ENCODE peak calls at places on chromosomes 3 and 15, in six cellular contexts. Z is uterus, W is brain pericyte, E is hippocampal formation, S is renal cortical epithelial cell, C is OCI-M1. M is an unnamed sample.

GRCh38 chr15:92071030-92071644 is 217.6 kb downstream of the SLCO3A1 start:
- DNase-seq in S (peak; percentile 50), C (no peak), Z (no peak), E (no peak), W (no peak), M (no peak)

GRCh38 chr3:136844726-136845125 is 17.3 kb upstream of the NCK1 start:
- DNase-seq in E (no peak), S (no peak), C (no peak), Z (no peak), W (no peak), M (no peak)

GRCh38 chr3:177263615-177264365 is 66.5 kb upstream of the TBL1XR1 start:
- DNase-seq in W (no peak), Z (no peak), C (peak; percentile 50), S (peak; percentile 46), E (no peak), M (no peak)

GRCh38 chr15:74783808-74784175 is 1.9 kb downstream of the CSK start:
- DNase-seq in W (no peak), E (no peak), Z (no peak), S (no peak), C (peak; percentile 48), M (no peak)

GRCh38 chr15:27091270-27091940 is 120.4 kb downstream of the GABRG3 start:
- DNase-seq in C (no peak), E (no peak), W (no peak), S (no peak), Z (no peak), M (no peak)

GRCh38 chr15:68410466-68411200 is 21.3 kb downstream of the ITGA11 start:
- DNase-seq in W (no peak), Z (peak; percentile 13), E (no peak), S (no peak), C (no peak), M (peak; percentile 28)

GRCh38 chr15:67762610-67763368 is 62.5 kb upstream of the SKOR1 start:
- DNase-seq in S (peak; percentile 49), W (no peak), C (no peak), E (no peak), Z (no peak), M (no peak)

GRCh38 chr3:58998476-58999117 is 51.2 kb downstream of the CFAP20DC start:
- DNase-seq in E (no peak), C (peak; percentile 86), S (peak; percentile 99), W (peak; percentile 16), Z (no peak), M (no peak)

GRCh38 chr3:189142527-189142926 is 29.2 kb upstream of the TPRG1 start:
- DNase-seq in Z (no peak), E (no peak), W (no peak), C (no peak), S (no peak), M (no peak)

GRCh38 chr3:107668398-107668797 is 145.6 kb downstream of the BBX start:
- DNase-seq in W (no peak), E (no peak), Z (no peak), C (no peak), S (no peak), M (no peak)

GRCh38 chr3:196563721-196564225 is 4.6 kb downstream of the WDR53 start:
- DNase-seq in W (no peak), Z (no peak), S (peak; percentile 58), C (no peak), E (no peak), M (no peak)

GRCh38 chr3:176430244-176430893 is 766.9 kb downstream of the TBL1XR1 start:
- DNase-seq in Z (no peak), S (peak; percentile 50), C (peak; percentile 47), E (peak; percentile 65), W (peak; percentile 20), M (no peak)

GRCh38 chr3:74314696-74315095 is 299.8 kb downstream of the CNTN3 start:
- DNase-seq in Z (no peak), W (no peak), C (no peak), E (no peak), S (no peak), M (no peak)

GRCh38 chr15:59741274-59741906 is 52.3 kb upstream of the BNIP2 start:
- DNase-seq in E (no peak), Z (no peak), S (peak; percentile 10), W (no peak), C (peak; percentile 38), M (no peak)

GRCh38 chr3:16441306-16441898 is 72.1 kb downstream of the RFTN1 start:
- DNase-seq in C (no peak), S (no peak), E (no peak), W (peak; percentile 50), Z (no peak), M (no peak)

GRCh38 chr3:166085164-166085830 is 248.1 kb upstream of the BCHE start:
- DNase-seq in S (no peak), Z (no peak), W (no peak), E (no peak), C (no peak), M (no peak)

GRCh38 chr15:40266828-40267304 is 16.0 kb downstream of the ANKRD63 start:
- DNase-seq in Z (peak; percentile 52), E (no peak), W (peak; percentile 70), S (peak; percentile 80), C (peak; percentile 11), M (no peak)

GRCh38 chr15:82850242-82850591 is 40.8 kb downstream of the WHAMM start:
- DNase-seq in W (no peak), C (peak; percentile 51), Z (no peak), S (peak; percentile 9), E (no peak), M (no peak)

GRCh38 chr15:61243984-61244593 is 15.0 kb upstream of the RORA start:
- DNase-seq in E (no peak), S (no peak), C (peak; percentile 83), Z (no peak), W (no peak), M (no peak)

M was measured in tibial artery.